ENCODE peak calls at places on chromosomes 11 and 22, in ten cellular contexts. X is activated CD8-positive, alpha-beta T cell treated with anti-CD3 and anti-CD28 coated beads for 36 hours; O is cerebellum; D is left kidney; W is neuronal stem cell; R is GM12891; M is activated CD4-positive, alpha-beta T cell treated with anti-CD3 and anti-CD28 coated beads, Interleukin-2, amount 50 U/mL, for 1 hour; H is MG63; J is nucleus accumbens; F is fibroblast of villous mesenchyme. A is an unnamed sample.

GRCh38 chr11:79244175-79244804 is 196.5 kb downstream of the TENM4 start:
- DNase-seq in X (no peak), O (no peak), D (peak; percentile 56), W (no peak), R (no peak), M (no peak), H (peak; percentile 22), J (no peak), F (peak; percentile 89), A (no peak)

GRCh38 chr11:59614277-59615131 is 1.1 kb downstream of the OSBP start:
- DNase-seq in X (no peak), O (no peak), D (no peak), W (no peak), R (no peak), M (no peak), H (peak; percentile 1), J (no peak), F (peak; percentile 14), A (no peak)

GRCh38 chr11:62854825-62855570 is 15.6 kb upstream of the WDR74 start:
- DNase-seq in X (no peak), O (no peak), D (peak; percentile 21), W (no peak), R (no peak), M (no peak), H (no peak), J (no peak), F (peak; percentile 48), A (no peak)

GRCh38 chr11:94185387-94186084 is 56.9 kb downstream of the PANX1 start:
- DNase-seq in X (no peak), O (no peak), D (peak; percentile 44), W (no peak), R (no peak), M (no peak), H (no peak), J (no peak), F (peak; percentile 69), A (no peak)

GRCh38 chr22:20186871-20187546 is 36.2 kb upstream of the CCDC188 start:
- DNase-seq in X (no peak), O (no peak), D (no peak), W (no peak), R (no peak), M (no peak), H (no peak), J (no peak), F (no peak), A (no peak)

GRCh38 chr22:20101638-20102037 is 14.3 kb upstream of the RANBP1 start:
- DNase-seq in X (no peak), O (no peak), D (no peak), W (no peak), R (no peak), M (no peak), H (no peak), J (no peak), F (no peak), A (no peak)

GRCh38 chr11:44213148-44213547 is 96.8 kb downstream of the ALX4 start:
- DNase-seq in X (no peak), O (no peak), D (no peak), W (no peak), R (no peak), M (no peak), H (no peak), J (no peak), F (no peak), A (no peak)

GRCh38 chr11:33723238-33723881 is 12.9 kb downstream of the CD59 start:
- DNase-seq in X (no peak), O (no peak), D (no peak), W (no peak), R (no peak), M (no peak), H (peak; percentile 46), J (no peak), F (peak; percentile 95), A (no peak)

GRCh38 chr22:33803371-33803770 is 116.9 kb downstream of the LARGE1 start:
- DNase-seq in X (no peak), O (no peak), D (no peak), W (no peak), R (no peak), M (no peak), H (peak; percentile 54), J (no peak), F (peak; percentile 93), A (peak; percentile 5)

GRCh38 chr11:10605941-10606381 is 37.5 kb upstream of the LYVE1 start:
- DNase-seq in X (no peak), O (no peak), D (peak; percentile 70), W (no peak), R (no peak), M (no peak), H (no peak), J (no peak), F (peak; percentile 81), A (no peak)

GRCh38 chr22:20423636-20424511 is 13.8 kb downstream of the SCARF2 start:
- DNase-seq in X (no peak), O (no peak), D (peak; percentile 54), W (no peak), R (no peak), M (no peak), H (no peak), J (no peak), F (no peak), A (no peak)

GRCh38 chr11:71373791-71374454 is 74.3 kb downstream of the DHCR7 start:
- DNase-seq in X (no peak), O (no peak), D (peak; percentile 27), W (no peak), R (no peak), M (no peak), H (no peak), J (no peak), F (no peak), A (no peak)

GRCh38 chr11:129590030-129590752 is 214.5 kb downstream of the BARX2 start:
- DNase-seq in X (no peak), O (no peak), D (no peak), W (no peak), R (no peak), M (no peak), H (no peak), J (no peak), F (no peak), A (no peak)

A was measured in occipital lobe.